ENCODE peak calls at places on chromosomes 13 and 19, in ten cellular contexts. O is fibroblast of pulmonary artery, T is kidney epithelial cell, M is omental fat pad, W is AG04449, Y is GM13976, A is foreskin fibroblast, I is astrocyte of the spinal cord, G is fibroblast of lung, V is heart left ventricle. P is an unnamed sample.

GRCh38 chr13:100440756-100441421 is 147.7 kb downstream of the GGACT start:
- DNase-seq in A (peak; percentile 70), G (peak; percentile 78), Y (no peak), V (no peak), W (peak; percentile 12), O (peak; percentile 50), T (peak; percentile 31), I (peak; percentile 65), M (no peak), P (no peak)

GRCh38 chr13:33281951-33282595 is 3.5 kb downstream of the STARD13 start:
- DNase-seq in A (peak; percentile 86), Y (no peak), V (no peak), M (no peak), W (no peak), T (no peak), I (peak; percentile 61), O (peak; percentile 41), G (peak; percentile 89), P (no peak)

GRCh38 chr13:103772576-103772975 is 706.4 kb upstream of the SLC10A2 start:
- DNase-seq in O (no peak), V (no peak), W (no peak), T (no peak), Y (no peak), G (no peak), A (no peak), I (no peak), M (no peak), P (no peak)

GRCh38 chr19:39737929-39738328 is at the start of gene CLC:
- DNase-seq in V (no peak), Y (no peak), T (no peak), G (no peak), O (no peak), A (no peak), M (no peak), I (no peak), W (no peak), P (no peak)

GRCh38 chr19:27906081-27906480 is 1306.9 kb downstream of the UQCRFS1 start:
- DNase-seq in O (no peak), A (no peak), I (no peak), Y (no peak), V (no peak), M (no peak), W (no peak), G (no peak), T (no peak), P (no peak)

GRCh38 chr13:64505511-64505910 is 2724.6 kb downstream of the PCDH9 start:
- DNase-seq in V (no peak), G (peak; percentile 76), M (no peak), A (peak; percentile 81), T (no peak), W (no peak), O (peak; percentile 54), Y (no peak), I (peak; percentile 42), P (no peak)

GRCh38 chr13:39364797-39365468 is 238.1 kb downstream of the LHFPL6 start:
- DNase-seq in T (peak; percentile 38), Y (no peak), M (no peak), A (peak; percentile 68), W (no peak), I (peak; percentile 34), G (peak; percentile 61), O (no peak), V (no peak), P (no peak)

GRCh38 chr19:7292352-7292949 is 1.8 kb downstream of the INSR start:
- DNase-seq in A (no peak), W (no peak), T (no peak), V (no peak), M (no peak), G (no peak), O (no peak), I (no peak), Y (peak; percentile 46), P (no peak)

GRCh38 chr19:4414800-4415251 is 12.4 kb downstream of the CHAF1A start:
- DNase-seq in I (peak; percentile 16), O (peak; percentile 47), G (peak; percentile 12), Y (no peak), W (no peak), M (no peak), T (no peak), V (no peak), A (peak; percentile 65), P (peak; percentile 87)

GRCh38 chr19:13163609-13164364 is 13.6 kb downstream of the IER2 start:
- DNase-seq in A (peak; percentile 97), O (peak; percentile 94), V (peak; percentile 75), Y (peak; percentile 51), G (peak; percentile 85), I (peak; percentile 85), W (no peak), T (no peak), M (no peak), P (peak; percentile 73)

GRCh38 chr19:17584132-17584531 is 28.7 kb downstream of the COLGALT1 start:
- DNase-seq in O (no peak), G (no peak), M (no peak), W (no peak), A (no peak), V (no peak), I (no peak), T (no peak), Y (no peak), P (no peak)

GRCh38 chr13:113792821-113793717 is 34.0 kb downstream of the TMEM255B start:
- DNase-seq in G (no peak), T (no peak), O (no peak), V (no peak), Y (no peak), A (no peak), W (no peak), I (no peak), M (no peak), P (no peak)

GRCh38 chr13:43567608-43568007 is 219.2 kb downstream of the ENOX1 start:
- DNase-seq in T (no peak), V (no peak), Y (no peak), O (peak; percentile 48), A (peak; percentile 34), W (peak; percentile 41), M (no peak), I (no peak), G (peak; percentile 38), P (no peak)

GRCh38 chr13:109756778-109757177 is 29.6 kb downstream of the IRS2 start:
- DNase-seq in I (no peak), M (no peak), W (no peak), G (no peak), O (no peak), T (no peak), Y (no peak), V (no peak), A (peak; percentile 62), P (no peak)

GRCh38 chr13:30359999-30360398 is 52.6 kb upstream of the KATNAL1 start:
- DNase-seq in I (no peak), Y (no peak), V (no peak), O (no peak), W (no peak), M (no peak), G (no peak), A (no peak), T (no peak), P (no peak)

GRCh38 chr19:11268783-11269267 is 6.5 kb upstream of the DOCK6 start:
- DNase-seq in Y (peak; percentile 27), I (peak; percentile 86), G (peak; percentile 81), W (no peak), V (peak; percentile 92), M (no peak), T (no peak), O (peak; percentile 96), A (peak; percentile 94), P (no peak)

DNA sequence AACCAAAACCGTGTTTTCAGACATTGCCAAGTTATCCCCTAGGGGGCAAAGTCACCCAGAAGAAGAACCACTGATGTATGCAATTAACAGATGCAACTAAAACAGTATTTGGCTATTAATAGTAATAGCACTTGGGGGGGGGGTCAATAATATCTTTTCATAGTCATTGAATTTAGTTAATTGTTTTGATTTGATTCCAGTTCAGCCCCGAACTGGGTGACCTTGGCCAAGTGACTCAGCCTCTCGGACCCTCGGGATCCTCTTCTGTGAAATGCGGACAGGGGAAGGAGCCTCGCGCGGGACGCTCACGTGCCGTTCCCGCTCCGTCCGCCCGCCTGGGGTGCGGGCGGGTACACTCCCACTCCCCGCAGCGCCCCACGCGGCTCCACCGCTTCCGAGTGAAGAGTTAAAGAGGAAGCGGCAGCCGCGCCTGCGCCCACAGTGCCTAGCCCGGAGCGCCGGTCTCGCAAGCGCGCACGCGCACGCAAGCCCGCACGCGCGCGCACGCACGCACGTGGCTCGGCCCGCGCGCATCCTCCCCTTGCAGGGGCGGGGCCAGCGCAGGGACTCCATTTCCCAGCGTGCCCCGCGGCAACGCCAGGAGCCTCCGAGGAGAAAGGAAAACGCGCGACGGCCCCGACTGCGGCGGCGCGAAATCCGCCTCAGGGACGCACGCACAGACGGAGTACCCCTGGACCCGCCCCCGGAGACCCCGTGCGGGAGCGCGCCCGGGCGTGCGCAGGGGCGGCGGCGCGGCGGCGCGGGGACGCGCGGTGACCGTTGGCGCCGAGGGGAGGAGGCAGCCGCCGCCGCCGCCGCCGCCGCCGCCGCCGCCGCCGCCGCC is at the start of gene DAZAP1:
- DNase-seq in V (peak; percentile 100), G (peak; percentile 96), M (peak; percentile 95), Y (peak; percentile 98), A (peak; percentile 100), I (peak; percentile 99), T (peak; percentile 82), W (peak; percentile 79), O (peak; percentile 99), P (peak; percentile 96)
- TF ChIP-seq CTCF in V (peak; percentile 46), G (peak; percentile 23), M (no peak), Y (peak; percentile 36), A (peak; percentile 37), I (peak; percentile 51), T (peak; percentile 43), W (peak; percentile 27), O (peak; percentile 45), P (no peak)

DNA sequence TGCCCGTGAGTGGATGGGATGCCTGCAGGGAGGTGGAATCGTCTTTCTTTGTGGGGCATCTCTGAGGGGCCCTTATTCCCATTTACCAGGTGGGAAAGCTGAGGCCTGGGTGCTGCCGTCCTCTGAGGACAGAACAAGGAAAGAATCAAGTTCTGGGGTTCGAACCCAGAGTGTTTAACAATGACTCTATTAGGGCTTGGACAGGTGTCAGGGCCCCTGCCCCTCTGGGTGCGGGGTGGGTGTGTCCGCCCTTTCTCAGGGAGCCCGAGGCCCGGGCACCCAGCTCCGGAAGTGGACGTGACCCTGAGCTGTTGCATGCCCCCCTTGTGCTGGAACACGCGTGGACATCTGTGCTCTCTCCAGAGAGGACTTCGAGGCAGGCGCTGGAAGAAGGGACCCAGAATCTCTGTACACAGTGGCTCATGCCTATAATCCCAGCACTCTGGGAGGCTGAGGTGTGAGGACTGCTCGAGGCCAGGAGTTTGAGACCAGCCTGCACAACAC is 10.8 kb downstream of the NDUFA11 start:
- DNase-seq in T (no peak), A (no peak), M (no peak), O (no peak), Y (no peak), W (no peak), V (no peak), I (no peak), G (no peak), P (no peak)
- TF ChIP-seq CTCF in T (no peak), A (no peak), M (no peak), O (no peak), Y (no peak), W (no peak), V (no peak), I (no peak), G (no peak), P (no peak)

GRCh38 chr13:90732049-90732448 is 615.4 kb upstream of the MIR17HG start:
- DNase-seq in I (no peak), O (no peak), A (no peak), T (no peak), W (no peak), V (no peak), G (no peak), Y (no peak), M (no peak), P (no peak)
- TF ChIP-seq CTCF in I (peak; percentile 9), O (no peak), A (no peak), T (no peak), W (no peak), V (no peak), G (no peak), Y (no peak), M (no peak), P (no peak)

GRCh38 chr13:53201454-53202225 is 173.0 kb downstream of the OLFM4 start:
- DNase-seq in G (no peak), T (no peak), W (no peak), M (no peak), I (no peak), V (peak; percentile 21), A (no peak), Y (peak; percentile 12), O (no peak), P (peak; percentile 44)
- TF ChIP-seq CTCF in G (no peak), T (no peak), W (peak; percentile 29), M (no peak), I (no peak), V (peak; percentile 2), A (no peak), Y (no peak), O (no peak), P (peak; percentile 71)